ENCODE peak calls at places on chromosome 5, in four cellular contexts. A is lower leg skin, Y is nephron progenitor cell, I is GM12865. N is an unnamed sample.

GRCh38 chr5:177066227-177066626 is 20.5 kb upstream of the FGFR4 start:
- DNase-seq in I (no peak), Y (no peak), A (no peak), N (no peak)

GRCh38 chr5:78886650-78887230 is 98.4 kb downstream of the ARSB start:
- DNase-seq in A (no peak), Y (no peak), I (peak), N (peak)

GRCh38 chr5:57692582-57693487 is 210.2 kb upstream of the ACTBL2 start:
- DNase-seq in I (peak), A (peak), Y (peak), N (peak)

GRCh38 chr5:77452351-77452750 is 39.8 kb downstream of the WDR41 start:
- DNase-seq in I (no peak), Y (no peak), A (no peak), N (no peak)

GRCh38 chr5:146767534-146767933 is 111.0 kb downstream of the PPP2R2B start:
- DNase-seq in A (no peak), Y (no peak), I (no peak), N (no peak)

GRCh38 chr5:143279698-143280097 is 123.8 kb downstream of the NR3C1 start:
- DNase-seq in I (no peak), Y (no peak), A (no peak), N (no peak)

GRCh38 chr5:123881791-123882244 is 369.8 kb downstream of the CSNK1G3 start:
- DNase-seq in I (no peak), A (no peak), Y (no peak), N (no peak)

GRCh38 chr5:119406551-119406950 is 45.7 kb upstream of the HSD17B4 start:
- DNase-seq in A (no peak), I (no peak), Y (no peak), N (no peak)

GRCh38 chr5:34843482-34843881 is 4.5 kb downstream of the TTC23L start:
- DNase-seq in A (no peak), Y (no peak), I (no peak), N (no peak)

GRCh38 chr5:16350816-16351215 is 114.8 kb downstream of the ZNF622 start:
- DNase-seq in I (no peak), A (no peak), Y (no peak), N (no peak)

GRCh38 chr5:92748072-92748676 is 832.8 kb downstream of the NR2F1-AS1 start:
- DNase-seq in Y (no peak), A (no peak), I (no peak), N (no peak)

GRCh38 chr5:72586788-72587530 is 79.7 kb upstream of the ZNF366 start:
- DNase-seq in Y (no peak), I (no peak), A (no peak), N (no peak)

GRCh38 chr5:181087309-181087708 is 43.7 kb downstream of the OR2V1 start:
- DNase-seq in I (no peak), Y (no peak), A (no peak), N (no peak)

GRCh38 chr5:72441861-72442540 is 65.2 kb downstream of the ZNF366 start:
- DNase-seq in I (no peak), Y (no peak), A (no peak), N (no peak)

GRCh38 chr5:59773286-59773685 is 120.2 kb downstream of the PDE4D start:
- DNase-seq in Y (no peak), I (no peak), A (no peak), N (no peak)

GRCh38 chr5:34923694-34924461 is 5.5 kb upstream of the DNAJC21 start:
- DNase-seq in I (peak), Y (no peak), A (no peak), N (no peak)

GRCh38 chr5:157459715-157460599 is at the start of gene NIPAL4:
- DNase-seq in I (no peak), Y (peak), A (no peak), N (peak)

GRCh38 chr5:17218353-17219005 is 1.0 kb downstream of the BASP1 start:
- DNase-seq in I (peak), A (peak), Y (peak), N (peak)

GRCh38 chr5:86570427-86571083 is 47.2 kb upstream of the COX7C start:
- DNase-seq in A (no peak), I (no peak), Y (no peak), N (no peak)

GRCh38 chr5:97624861-97625260 is 441.8 kb upstream of the RIOK2 start:
- DNase-seq in A (no peak), Y (no peak), I (no peak), N (no peak)

GRCh38 chr5:43313035-43313853 is at the start of gene HMGCS1:
- DNase-seq in I (peak), A (peak), Y (peak), N (peak)

GRCh38 chr5:178192787-178193186 is 5.6 kb upstream of the GMCL2 start:
- DNase-seq in I (no peak), A (no peak), Y (no peak), N (no peak)

GRCh38 chr5:65760504-65761275 is 38.7 kb downstream of the NLN start:
- DNase-seq in I (peak), A (no peak), Y (no peak), N (no peak)

GRCh38 chr5:53891159-53891558 is 330.7 kb downstream of the NDUFS4 start:
- DNase-seq in A (no peak), Y (no peak), I (no peak), N (no peak)

GRCh38 chr5:44266882-44267577 is 122.2 kb downstream of the FGF10 start:
- DNase-seq in I (no peak), A (peak), Y (no peak), N (no peak)

GRCh38 chr5:44002381-44002901 is 386.8 kb downstream of the FGF10 start:
- DNase-seq in I (no peak), Y (no peak), A (no peak), N (no peak)

GRCh38 chr5:112742424-112742823 is 4.7 kb downstream of the APC start:
- DNase-seq in Y (no peak), A (no peak), I (peak), N (no peak)

GRCh38 chr5:40983781-40984180 is 74.5 kb downstream of the C7 start:
- DNase-seq in A (no peak), Y (no peak), I (no peak), N (no peak)

GRCh38 chr5:170467000-170467707 is 36.7 kb upstream of the KCNIP1 start:
- DNase-seq in A (peak), I (peak), Y (no peak), N (no peak)

GRCh38 chr5:172624996-172625939 is 15.8 kb upstream of the NEURL1B start:
- DNase-seq in I (no peak), A (no peak), Y (no peak), N (no peak)